ENCODE peak calls at places on chromosome 18, in eight cellular contexts. T, Q, V, D, W, O, E and U are unnamed samples.

GRCh38 chr18:34627138-34627920 is 82.8 kb upstream of the DTNA start:
- DNase-seq in O (no peak), V (no peak), E (no peak), Q (no peak), W (no peak), T (no peak), D (no peak), U (no peak)

GRCh38 chr18:59024829-59025228 is 114.9 kb upstream of the SEC11C start:
- DNase-seq in T (no peak), D (no peak), W (peak; percentile 49), V (no peak), E (no peak), O (no peak), Q (no peak), U (no peak)

GRCh38 chr18:7923105-7923504 is 356.0 kb downstream of the PTPRM start:
- DNase-seq in W (no peak), E (no peak), V (no peak), T (no peak), O (no peak), Q (no peak), D (no peak), U (no peak)

GRCh38 chr18:46541626-46542189 is 115.3 kb downstream of the LOXHD1 start:
- DNase-seq in W (no peak), V (no peak), O (no peak), T (no peak), D (no peak), E (no peak), Q (no peak), U (no peak)

GRCh38 chr18:39453882-39454281 is 1888.3 kb upstream of the CELF4 start:
- DNase-seq in T (no peak), E (no peak), V (no peak), Q (no peak), W (peak; percentile 19), O (no peak), D (no peak), U (peak; percentile 21)

GRCh38 chr18:48989304-48990284 is 38.8 kb upstream of the SMAD7 start:
- DNase-seq in E (no peak), T (no peak), W (no peak), D (no peak), V (no peak), Q (no peak), O (no peak), U (no peak)

GRCh38 chr18:56873441-56874140 is 222.4 kb downstream of the WDR7 start:
- DNase-seq in E (no peak), V (no peak), O (peak; percentile 25), D (no peak), W (no peak), Q (no peak), T (no peak), U (no peak)

GRCh38 chr18:7941533-7941932 is 374.4 kb downstream of the PTPRM start:
- DNase-seq in Q (no peak), E (no peak), W (no peak), D (no peak), O (no peak), V (no peak), T (no peak), U (no peak)

GRCh38 chr18:54217624-54218023 is 6.8 kb downstream of the MBD2 start:
- DNase-seq in T (no peak), D (no peak), E (no peak), O (no peak), V (no peak), W (no peak), Q (no peak), U (no peak)

GRCh38 chr18:38019292-38019691 is 453.7 kb upstream of the CELF4 start:
- DNase-seq in O (no peak), E (no peak), W (no peak), Q (no peak), V (no peak), D (no peak), T (no peak), U (no peak)